ENCODE peak calls at places on chromosomes 13 and 19, in seven cellular contexts. V is GM23338, U is OCI-LY7, Y is PC-3, N is MM.1S, I is GM23248, F is hepatocyte. D is an unnamed sample. For H3K4me1, the result is how much of the 10 kb centered on the place peaks cover.

GRCh38 chr13:44768775-44769578 is 192.8 kb upstream of the TSC22D1 start:
- DNase-seq in V (no peak), U (no peak), Y (peak), N (no peak), I (peak), F (peak), D (no peak)

GRCh38 chr13:33662392-33662791 is 155.6 kb upstream of the RFC3 start:
- DNase-seq in V (no peak), U (no peak), Y (no peak), N (no peak), I (no peak), F (no peak), D (no peak)

GRCh38 chr19:12841094-12841493 is 2.8 kb downstream of the MAST1 start:
- DNase-seq in V (peak), U (no peak), Y (no peak), N (no peak), I (peak), F (peak), D (peak)

GRCh38 chr13:110469597-110469996 is 91.9 kb downstream of the RAB20 start:
- DNase-seq in V (no peak), U (no peak), Y (no peak), N (no peak), I (no peak), F (no peak), D (no peak)

GRCh38 chr19:11324748-11325389 is 14.6 kb downstream of the RAB3D start:
- DNase-seq in V (no peak), U (no peak), Y (no peak), N (no peak), I (no peak), F (no peak), D (no peak)

GRCh38 chr19:38557205-38557799 is 60.5 kb downstream of the MAP4K1 start:
- DNase-seq in V (no peak), U (peak), Y (peak), N (no peak), I (no peak), F (no peak), D (no peak)

GRCh38 chr13:106083620-106084350 is 451.7 kb downstream of the EFNB2 start:
- DNase-seq in V (peak), U (no peak), Y (peak), N (peak), I (peak), F (peak), D (peak)

GRCh38 chr13:111247552-111247951 is 72.9 kb upstream of the TEX29 start:
- DNase-seq in V (no peak), U (no peak), Y (no peak), N (no peak), I (no peak), F (no peak), D (no peak)

GRCh38 chr19:35088514-35088913 is 27.1 kb upstream of the FXYD3 start:
- DNase-seq in V (no peak), U (peak), Y (peak), N (no peak), I (peak), F (peak), D (no peak)

GRCh38 chr13:93364166-93364565 is 137.6 kb downstream of the GPC6 start:
- DNase-seq in V (no peak), U (no peak), Y (peak), N (no peak), I (peak), F (no peak), D (no peak)

GRCh38 chr13:87089391-87089790 is 581.8 kb upstream of the SLITRK5 start:
- DNase-seq in V (peak), U (no peak), Y (peak), N (no peak), I (peak), F (no peak), D (no peak)

GRCh38 chr19:18637644-18638630 is 1.1 kb downstream of the KLHL26 start:
- DNase-seq in V (peak), U (no peak), Y (peak), N (peak), I (no peak), F (peak), D (no peak)

GRCh38 chr13:97905517-97905916 is 48.0 kb upstream of the IPO5 start:
- DNase-seq in V (no peak), U (no peak), Y (no peak), N (no peak), I (peak), F (no peak), D (no peak)

GRCh38 chr13:106145997-106146864 is 389.2 kb downstream of the EFNB2 start:
- DNase-seq in V (no peak), U (no peak), Y (no peak), N (no peak), I (no peak), F (peak), D (no peak)

DNA sequence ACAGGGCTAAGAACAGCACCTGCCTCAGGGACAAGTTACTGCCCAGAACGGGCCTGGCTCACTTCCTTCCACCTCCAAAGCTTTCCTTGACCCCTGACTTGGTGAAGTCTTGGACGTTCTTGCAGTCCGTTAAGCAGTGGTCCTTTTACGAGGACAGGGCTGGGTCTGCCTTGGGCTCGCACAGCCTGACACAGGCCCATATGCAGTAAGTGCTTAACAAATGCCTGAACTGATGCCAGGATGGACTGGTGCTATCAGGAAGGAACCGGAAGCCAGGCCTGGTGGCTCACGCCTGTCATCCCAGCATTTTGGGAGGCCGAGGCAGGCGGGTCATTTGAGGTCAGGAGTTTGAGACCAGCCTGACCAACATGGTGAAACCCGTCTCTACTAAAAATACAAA is 1.8 kb upstream of the PLK5 start:
- DNase-seq in V (no peak), U (no peak), Y (no peak), N (no peak), I (no peak), F (no peak), D (no peak)
- H3K4me2 ChIP-seq in V (no peak), U (no peak), Y (no peak), N (no peak), I (no peak), F (no peak), D (no peak)

DNA sequence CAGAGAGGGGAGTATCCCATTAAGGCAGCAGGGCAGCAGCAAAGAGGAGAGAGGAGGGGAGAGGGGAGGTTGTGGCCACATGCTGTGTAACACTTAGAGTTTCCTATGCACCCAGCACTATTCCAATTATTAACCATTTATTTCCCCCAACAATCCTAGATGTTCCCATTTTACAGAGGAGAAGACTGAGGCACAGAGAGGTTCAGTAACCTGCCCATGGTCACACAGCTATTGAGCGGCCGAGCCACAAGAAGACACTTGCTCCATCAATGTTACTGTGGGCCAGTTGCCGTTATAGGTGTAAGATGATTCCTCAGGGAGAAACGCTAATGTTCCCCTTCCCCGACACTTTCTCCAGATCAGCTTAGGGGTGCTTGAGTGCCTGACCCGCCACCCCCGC is 69.2 kb downstream of the INSR start:
- DNase-seq in V (no peak), U (no peak), Y (no peak), N (no peak), I (no peak), F (no peak), D (no peak)
- H3K4me1 ChIP-seq in V (under half), U (under half), Y (under half), N (under half), I (under half), F (under half), D (under half)

DNA sequence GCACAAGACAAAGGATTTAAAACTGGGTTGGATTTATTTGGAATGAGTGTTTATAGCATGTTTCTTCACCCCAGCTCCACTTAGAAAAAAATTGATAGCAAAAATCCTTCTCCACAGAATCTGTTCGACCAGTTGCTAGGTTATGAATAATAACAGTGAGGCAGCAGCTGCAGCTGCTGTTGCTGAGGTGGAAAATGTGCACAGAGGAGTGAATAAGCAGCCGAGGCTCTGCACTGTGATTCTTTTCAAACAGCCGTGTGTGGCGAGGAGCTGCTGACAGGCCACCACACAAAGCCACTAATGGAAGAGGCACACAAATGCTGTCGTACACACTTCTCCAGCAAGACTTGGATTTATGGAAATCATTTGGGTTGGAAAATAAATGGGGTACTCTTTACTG is 6.4 kb upstream of the RASL11A start:
- DNase-seq in V (no peak), U (peak), Y (no peak), N (no peak), I (peak), F (peak), D (no peak)
- TF ChIP-seq EZH2phosphoT487 in V (no peak), U (no peak), Y (no peak), N (no peak), I (no peak), F (no peak), D (no peak)

DNA sequence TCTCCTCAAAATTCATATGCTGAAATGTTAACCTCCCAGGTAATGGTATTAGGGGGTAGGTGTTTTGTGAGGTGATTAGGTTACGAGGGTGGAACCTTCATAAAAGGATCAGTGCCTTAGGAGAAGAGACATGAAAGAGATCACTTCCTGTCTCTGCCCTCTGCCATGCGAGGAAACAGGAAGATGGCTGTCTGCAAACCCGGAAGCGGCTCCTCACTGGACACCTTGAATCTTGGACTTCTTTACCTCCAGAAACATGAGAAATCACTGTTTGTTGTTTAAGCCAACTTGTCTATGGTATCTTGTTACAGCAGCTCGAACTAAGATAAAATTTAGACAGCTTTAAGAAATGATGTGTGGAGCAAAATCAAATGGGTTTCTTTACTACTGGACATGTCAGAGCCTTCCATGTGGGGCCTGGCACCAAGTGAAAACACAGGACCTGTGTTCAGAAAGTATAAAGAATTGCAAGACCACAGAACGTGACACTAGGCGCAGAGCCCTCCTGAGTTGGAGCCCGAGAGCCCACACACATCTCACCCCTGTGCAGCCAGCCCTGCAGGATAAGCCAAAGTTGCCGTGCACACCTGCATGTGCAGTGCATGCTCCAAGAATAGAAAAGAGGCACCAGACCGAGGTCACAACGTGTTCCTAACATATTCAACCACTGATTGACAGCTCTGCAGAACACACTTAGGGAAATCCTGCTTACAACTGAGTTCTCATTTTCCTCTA is 112.5 kb upstream of the UQCRFS1 start:
- DNase-seq in V (no peak), U (peak), Y (no peak), N (no peak), I (no peak), F (no peak), D (no peak)
- H3K4me2 ChIP-seq in V (no peak), U (peak), Y (no peak), N (no peak), I (no peak), F (no peak), D (no peak)

DNA sequence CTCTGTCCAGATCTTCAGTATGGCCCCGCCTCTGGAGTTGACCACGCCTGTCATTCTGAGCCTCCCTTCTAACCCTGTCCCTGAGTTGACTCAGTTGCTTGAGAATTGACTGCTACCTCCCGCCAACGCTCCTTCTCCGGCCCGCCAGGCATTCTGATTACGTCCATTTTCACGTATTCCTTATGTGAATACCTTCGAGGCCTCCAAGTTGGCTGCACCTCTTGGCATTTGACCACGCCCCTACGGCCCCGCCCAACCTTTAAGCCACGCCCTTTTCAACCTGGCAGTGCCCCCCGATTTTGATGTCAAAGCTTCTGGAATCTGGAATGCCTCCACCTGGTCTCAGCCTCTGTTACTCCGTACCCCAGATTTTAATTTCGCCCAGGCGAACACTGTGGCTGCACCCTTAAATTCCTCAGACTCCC is 1.7 kb upstream of the EML2 start:
- DNase-seq in V (peak), U (no peak), Y (peak), N (no peak), I (no peak), F (peak), D (peak)
- H3K4me1 ChIP-seq in V (under half), U (under half), Y (under half), N (under half), I (under half), F (under half), D (under half)

GRCh38 chr13:32210081-32210480 is 105.1 kb downstream of the ZAR1L start:
- DNase-seq in V (no peak), U (no peak), Y (no peak), N (no peak), I (no peak), F (no peak), D (no peak)

GRCh38 chr13:32212420-32212819 is 102.7 kb downstream of the ZAR1L start:
- DNase-seq in V (no peak), U (no peak), Y (peak), N (no peak), I (peak), F (no peak), D (no peak)

GRCh38 chr13:32208860-32209259 is 106.3 kb downstream of the ZAR1L start:
- DNase-seq in V (no peak), U (no peak), Y (no peak), N (no peak), I (no peak), F (no peak), D (no peak)

GRCh38 chr13:32211788-32212187 is 103.4 kb downstream of the ZAR1L start:
- DNase-seq in V (no peak), U (no peak), Y (no peak), N (no peak), I (peak), F (peak), D (no peak)

GRCh38 chr13:32209670-32210069 is 105.5 kb downstream of the ZAR1L start:
- DNase-seq in V (no peak), U (no peak), Y (no peak), N (no peak), I (peak), F (no peak), D (no peak)
- TF ChIP-seq EZH2phosphoT487 in V (no peak), U (no peak), Y (no peak), N (no peak), I (no peak), F (no peak), D (no peak)

GRCh38 chr19:53969366-53969765 is 6.6 kb downstream of the CACNG8 start:
- DNase-seq in V (no peak), U (no peak), Y (no peak), N (no peak), I (no peak), F (no peak), D (no peak)
- H3K4me2 ChIP-seq in V (no peak), U (no peak), Y (no peak), N (no peak), I (no peak), F (no peak), D (no peak)

GRCh38 chr13:99687728-99688397 is 186.6 kb downstream of the TM9SF2 start:
- DNase-seq in V (peak), U (no peak), Y (no peak), N (no peak), I (no peak), F (no peak), D (peak)

GRCh38 chr13:99689955-99690354 is 188.7 kb downstream of the TM9SF2 start:
- DNase-seq in V (peak), U (no peak), Y (no peak), N (no peak), I (no peak), F (no peak), D (peak)

GRCh38 chr13:99690426-99691189 is 189.3 kb downstream of the TM9SF2 start:
- DNase-seq in V (peak), U (no peak), Y (no peak), N (no peak), I (no peak), F (no peak), D (peak)

GRCh38 chr13:99686944-99687382 is 185.7 kb downstream of the TM9SF2 start:
- DNase-seq in V (peak), U (no peak), Y (no peak), N (no peak), I (no peak), F (peak), D (peak)

DNA sequence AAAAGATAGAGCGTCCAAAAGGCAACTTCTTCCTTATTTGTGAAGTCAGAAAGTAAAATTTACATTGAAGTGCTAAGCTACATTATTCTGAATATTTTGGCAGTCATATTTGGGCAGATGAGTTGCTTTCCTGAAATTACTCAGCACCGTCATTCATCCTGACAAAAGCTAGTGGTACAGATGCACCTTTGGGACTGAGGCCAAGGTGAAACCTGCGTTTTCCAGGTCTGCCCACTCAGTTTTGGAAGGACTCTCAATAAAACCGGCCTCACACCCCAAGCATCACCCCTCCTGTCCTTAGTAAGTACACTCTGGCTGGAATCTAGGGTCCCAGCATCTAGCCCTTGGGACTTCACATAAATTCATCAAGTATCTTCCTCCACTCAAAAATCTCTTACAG is 187.5 kb downstream of the TM9SF2 start:
- DNase-seq in V (no peak), U (no peak), Y (no peak), N (no peak), I (no peak), F (no peak), D (no peak)
- H3K4me1 ChIP-seq in V (half or more), U (under half), Y (under half), N (under half), I (under half), F (under half), D (half or more)

GRCh38 chr13:98992355-98992754 is 14.5 kb upstream of the DOCK9 start:
- DNase-seq in V (no peak), U (no peak), Y (no peak), N (no peak), I (no peak), F (no peak), D (no peak)

GRCh38 chr13:98989469-98990235 is 11.8 kb upstream of the DOCK9 start:
- DNase-seq in V (no peak), U (no peak), Y (no peak), N (no peak), I (no peak), F (no peak), D (no peak)

GRCh38 chr13:98988277-98988676 is 10.4 kb upstream of the DOCK9 start:
- DNase-seq in V (no peak), U (no peak), Y (no peak), N (no peak), I (no peak), F (no peak), D (no peak)

GRCh38 chr13:98988782-98989181 is 10.9 kb upstream of the DOCK9 start:
- DNase-seq in V (no peak), U (no peak), Y (no peak), N (no peak), I (no peak), F (no peak), D (no peak)

GRCh38 chr13:98990701-98991100 is 12.8 kb upstream of the DOCK9 start:
- DNase-seq in V (peak), U (no peak), Y (peak), N (no peak), I (no peak), F (no peak), D (no peak)
- TF ChIP-seq EZH2phosphoT487 in V (no peak), U (no peak), Y (no peak), N (no peak), I (no peak), F (no peak), D (no peak)